ENCODE peak calls at places on chromosomes 3 and 15, in five cellular contexts. P is brain microvascular endothelial cell, D is GM06990, Q is left ventricle myocardium inferior, A is upper lobe of left lung. M is an unnamed sample. For H3K36me3, the result is how much of the 10 kb centered on the place peaks cover.

GRCh38 chr3:67986703-67987102 is 332.3 kb upstream of the SUCLG2 start:
- DNase-seq in A (no peak), D (no peak), P (no peak), Q (no peak), M (no peak)

GRCh38 chr3:20027136-20027535 is 13.1 kb upstream of the KAT2B start:
- DNase-seq in D (no peak), P (no peak), Q (no peak), A (no peak), M (no peak)

GRCh38 chr3:73493543-73494314 is 131.0 kb downstream of the PDZRN3 start:
- DNase-seq in P (peak), D (no peak), A (no peak), Q (no peak), M (peak)

GRCh38 chr3:29373016-29373690 is 92.3 kb downstream of the RBMS3 start:
- DNase-seq in Q (no peak), A (no peak), D (no peak), P (peak), M (peak)

GRCh38 chr3:56467108-56467507 is 1.2 kb downstream of the ERC2 start:
- DNase-seq in P (peak), A (no peak), D (peak), Q (peak), M (no peak)

GRCh38 chr3:81859524-81859923 is 98.1 kb upstream of the GBE1 start:
- DNase-seq in A (no peak), P (no peak), D (no peak), Q (no peak), M (no peak)

GRCh38 chr3:47315069-47315647 is 32.4 kb downstream of the KLHL18 start:
- DNase-seq in P (no peak), A (no peak), Q (peak), D (no peak), M (no peak)

GRCh38 chr3:10352146-10352911 is 31.4 kb upstream of the SEC13 start:
- DNase-seq in A (no peak), P (peak), D (no peak), Q (no peak), M (peak)

GRCh38 chr15:87816811-87817210 is 439.7 kb downstream of the NTRK3 start:
- DNase-seq in P (peak), D (no peak), A (no peak), Q (no peak), M (peak)

GRCh38 chr3:187012609-187013051 is 82.3 kb downstream of the ST6GAL1 start:
- DNase-seq in Q (no peak), A (no peak), P (no peak), D (no peak), M (no peak)

GRCh38 chr15:77181305-77182074 is 110.6 kb upstream of the TSPAN3 start:
- DNase-seq in A (no peak), P (no peak), D (peak), Q (no peak), M (no peak)

GRCh38 chr3:141261472-141262171 is 30.0 kb downstream of the PXYLP1 start:
- DNase-seq in Q (no peak), P (no peak), A (no peak), D (no peak), M (no peak)

DNA sequence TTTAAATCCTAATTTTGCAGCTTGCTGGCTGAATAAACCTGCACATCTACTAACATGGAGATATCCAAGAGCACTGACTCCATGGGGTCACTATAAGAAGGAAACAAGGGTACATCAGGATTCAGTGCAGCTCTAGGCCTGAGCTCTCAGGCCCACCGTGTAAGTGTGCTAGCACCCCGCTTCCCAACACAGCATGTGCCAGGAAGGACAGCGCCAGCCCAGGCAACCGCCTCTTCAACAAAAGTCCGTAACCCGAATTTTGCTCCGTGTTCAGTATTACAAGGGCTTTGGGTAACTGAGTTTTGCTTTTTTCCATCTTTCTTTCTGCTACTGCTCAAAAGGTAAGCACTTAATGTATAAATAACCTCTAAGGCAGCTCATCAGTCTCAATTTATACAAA is 89.8 kb downstream of the LRIG1 start:
- DNase-seq in P (no peak), Q (no peak), A (no peak), D (no peak), M (no peak)
- H3K36me3 ChIP-seq in P (under half), Q (under half), A (under half), D (under half), M (under half)

GRCh38 chr3:121654493-121655385 is 6.0 kb downstream of the HCLS1 start:
- DNase-seq in P (no peak), A (no peak), Q (no peak), D (peak), M (no peak)
- H3K36me3 ChIP-seq in P (under half), A (under half), Q (under half), D (under half), M (under half)

DNA sequence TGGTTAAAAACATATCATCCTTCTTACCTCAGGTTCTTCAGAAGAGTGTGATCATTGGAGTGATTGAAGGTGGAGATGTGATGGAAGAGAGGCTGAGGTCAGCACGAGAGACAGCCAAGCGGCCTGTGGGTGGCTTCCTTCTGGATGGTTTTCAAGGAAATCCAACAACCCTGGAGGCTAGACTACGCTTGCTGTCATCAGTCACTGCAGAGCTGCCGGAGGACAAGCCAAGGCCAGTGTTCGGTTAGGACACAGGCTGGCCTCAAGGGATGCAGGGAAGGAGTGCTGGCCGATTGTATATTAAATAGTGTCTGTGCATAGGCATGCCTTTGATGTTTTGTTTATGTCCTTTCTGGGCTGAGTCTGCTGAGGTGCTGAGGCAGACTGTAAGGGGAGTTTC is 20.2 kb downstream of the QTRT2 start:
- DNase-seq in P (no peak), A (no peak), Q (no peak), D (no peak), M (no peak)
- H3K36me3 ChIP-seq in P (under half), A (half or more), Q (half or more), D (under half), M (under half)

DNA sequence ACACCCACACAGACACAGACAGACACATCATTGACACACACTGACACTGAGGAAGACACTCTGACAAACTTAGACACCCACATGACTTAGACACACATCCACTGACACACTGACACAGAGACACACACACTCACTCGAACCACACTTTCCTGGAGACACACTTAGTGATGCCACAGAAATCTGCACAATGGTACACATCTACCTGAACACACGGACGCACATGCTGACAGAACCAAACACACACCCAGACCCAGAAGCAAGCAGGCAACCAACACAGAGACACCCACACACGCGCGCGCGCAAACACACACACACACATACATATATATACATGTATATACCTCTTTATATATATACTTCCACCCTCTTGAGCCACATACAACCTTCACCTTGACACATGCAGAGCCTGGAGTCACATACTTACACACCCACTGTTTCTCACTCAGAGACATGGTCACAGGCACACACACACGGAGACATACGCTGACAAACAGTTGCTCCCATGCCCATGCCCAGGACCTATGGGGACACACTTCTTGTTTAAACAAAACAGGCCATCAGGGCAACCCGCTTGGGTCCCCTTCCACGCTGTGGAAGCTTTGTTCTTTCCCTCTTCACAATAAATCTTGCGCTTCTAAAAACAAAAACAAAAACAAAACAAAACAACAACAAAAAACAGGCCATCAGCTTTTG is 907 bp upstream of the SCN5A start:
- DNase-seq in A (peak), P (no peak), D (no peak), Q (no peak), M (no peak)
- H3K36me3 ChIP-seq in A (under half), P (under half), D (under half), Q (under half), M (under half)

GRCh38 chr3:111031538-111031937 is 40.1 kb upstream of the NECTIN3 start:
- DNase-seq in Q (no peak), D (no peak), P (no peak), A (no peak), M (no peak)

GRCh38 chr3:111032677-111033076 is 38.9 kb upstream of the NECTIN3 start:
- DNase-seq in Q (no peak), D (no peak), P (no peak), A (no peak), M (no peak)

GRCh38 chr3:111033470-111034108 is 38.0 kb upstream of the NECTIN3 start:
- DNase-seq in Q (no peak), D (no peak), A (no peak), P (no peak), M (no peak)

GRCh38 chr3:111027868-111028267 is 43.7 kb upstream of the NECTIN3 start:
- DNase-seq in P (no peak), Q (no peak), D (no peak), A (no peak), M (no peak)
- H3K36me3 ChIP-seq in P (under half), Q (under half), D (under half), A (under half), M (under half)

DNA sequence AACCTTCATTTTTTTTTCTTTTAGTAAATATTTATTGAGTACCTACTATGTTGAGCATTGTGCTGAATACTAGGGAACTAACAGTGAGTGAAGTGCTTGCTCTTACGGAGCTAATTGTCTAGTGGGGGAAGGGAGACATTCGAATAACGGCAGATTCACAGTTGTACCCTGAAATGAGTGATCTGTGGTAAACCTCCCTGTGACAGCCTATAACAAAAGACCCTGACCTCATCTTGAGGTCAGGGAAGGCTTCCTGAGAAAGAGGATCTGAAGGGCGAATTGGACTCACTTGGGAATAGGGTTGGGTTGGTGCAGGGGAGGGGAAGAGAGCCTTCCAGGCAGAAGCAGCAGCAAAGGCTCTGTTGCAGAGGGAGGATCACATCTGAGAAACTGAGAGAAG is 13.2 kb downstream of the HPS3 start:
- DNase-seq in Q (no peak), P (no peak), A (no peak), D (no peak), M (no peak)
- H3K36me3 ChIP-seq in Q (under half), P (under half), A (under half), D (under half), M (under half)

DNA sequence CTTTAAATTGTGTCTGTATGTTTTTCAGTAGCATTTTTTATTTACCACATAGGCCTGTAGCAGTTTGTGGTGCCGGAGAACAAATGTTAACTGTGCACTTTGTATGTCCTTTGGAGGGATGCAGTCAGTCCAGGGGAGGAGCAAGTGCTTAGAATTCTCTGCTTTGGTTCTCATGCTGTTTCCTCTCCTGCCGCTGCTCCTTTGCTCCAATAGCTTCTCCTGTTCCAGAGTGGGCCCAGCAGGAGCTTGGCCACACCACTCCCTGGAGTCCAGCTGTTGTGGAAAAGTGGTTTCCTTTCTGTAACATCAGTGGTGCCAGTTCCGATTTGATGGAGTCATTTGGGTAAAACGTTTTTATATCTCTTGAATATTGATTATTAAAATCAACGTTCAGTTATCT is 16.6 kb downstream of the TICRR start:
- DNase-seq in A (no peak), Q (no peak), D (no peak), P (peak), M (no peak)
- H3K36me3 ChIP-seq in A (under half), Q (under half), D (under half), P (under half), M (under half)

DNA sequence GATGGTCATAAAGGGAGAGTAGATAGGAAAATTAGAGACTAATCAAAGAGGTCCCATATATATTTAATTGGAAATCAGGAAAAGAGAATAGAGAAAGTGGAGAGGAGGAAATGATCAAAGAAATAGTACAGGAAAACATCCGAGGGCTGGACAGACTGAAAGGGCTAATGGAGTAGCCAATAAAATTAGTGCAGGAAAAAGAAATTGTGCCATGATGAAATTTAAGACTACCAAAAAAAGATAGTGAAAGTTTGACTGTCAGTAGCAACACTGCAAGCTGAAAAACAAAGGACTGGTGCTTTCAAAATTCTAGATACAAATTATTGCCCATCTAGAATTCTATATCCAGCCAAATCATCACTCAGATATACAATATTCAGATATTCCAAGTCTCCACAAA is 36.3 kb downstream of the SLC27A2 start:
- DNase-seq in A (no peak), D (no peak), Q (no peak), P (no peak), M (no peak)
- H3K36me3 ChIP-seq in A (under half), D (under half), Q (under half), P (under half), M (under half)

GRCh38 chr3:78022232-78022631 is 982.3 kb downstream of the ROBO2 start:
- DNase-seq in Q (no peak), D (no peak), A (no peak), P (no peak), M (no peak)
- H3K36me3 ChIP-seq in Q (under half), D (under half), A (under half), P (under half), M (under half)

GRCh38 chr3:58160399-58160798 is 50.4 kb downstream of the DNASE1L3 start:
- DNase-seq in A (no peak), D (no peak), P (no peak), Q (no peak), M (no peak)
- H3K36me3 ChIP-seq in A (under half), D (under half), P (half or more), Q (half or more), M (under half)